ENCODE peak calls at places on chromosomes 7 and 10, in seven cellular contexts. G is fibroblast of lung; W is GM23248; I is K562; T is adrenal gland; L is CD8-positive, alpha-beta T cell; P is transverse colon. C is an unnamed sample.

GRCh38 chr7:454356-455109 is 65.1 kb downstream of the PDGFA start:
- DNase-seq in L (no peak), T (no peak), P (no peak), G (no peak), W (no peak), I (no peak), C (no peak)

GRCh38 chr7:143882611-143883078 is 19.3 kb downstream of the TCAF1 start:
- DNase-seq in W (peak), L (no peak), I (peak), T (peak), P (peak), G (peak), C (no peak)

GRCh38 chr7:79951415-79951814 is 183.2 kb upstream of the GNAI1 start:
- DNase-seq in G (no peak), I (no peak), L (no peak), T (no peak), P (no peak), W (no peak), C (no peak)

GRCh38 chr10:110013615-110014293 is 6.0 kb downstream of the ADD3 start:
- DNase-seq in I (no peak), T (no peak), L (peak), W (peak), G (no peak), P (no peak), C (no peak)

GRCh38 chr10:72016608-72017310 is 52.6 kb downstream of the CHST3 start:
- DNase-seq in P (no peak), G (no peak), I (no peak), L (no peak), W (no peak), T (peak), C (no peak)

GRCh38 chr10:119687192-119688032 is 36.2 kb downstream of the BAG3 start:
- DNase-seq in L (no peak), P (no peak), G (no peak), I (no peak), W (no peak), T (no peak), C (no peak)

GRCh38 chr7:29445736-29446135 is 117.9 kb upstream of the PRR15 start:
- DNase-seq in I (no peak), G (no peak), T (no peak), P (no peak), L (no peak), W (no peak), C (no peak)

GRCh38 chr7:2792856-2793487 is 51.1 kb downstream of the GNA12 start:
- DNase-seq in P (no peak), G (no peak), I (no peak), L (no peak), W (no peak), T (peak), C (no peak)

GRCh38 chr7:24730018-24730369 is 27.3 kb downstream of the GSDME start:
- DNase-seq in L (no peak), T (no peak), I (no peak), W (no peak), G (no peak), P (no peak), C (no peak)

GRCh38 chr10:48284002-48284546 is 9.6 kb upstream of the FRMPD2 start:
- DNase-seq in L (no peak), P (no peak), I (no peak), W (no peak), G (peak), T (no peak), C (no peak)

GRCh38 chr7:101154693-101155102 is 422 bp downstream of the AP1S1 start:
- DNase-seq in P (peak), L (no peak), W (no peak), I (no peak), T (no peak), G (no peak), C (no peak)

GRCh38 chr7:124101173-124101768 is 68.4 kb upstream of the TMEM229A start:
- DNase-seq in L (no peak), P (no peak), G (peak), T (no peak), I (peak), W (peak), C (no peak)

GRCh38 chr10:42984761-42985325 is 92.0 kb upstream of the RET start:
- DNase-seq in L (peak), W (no peak), G (no peak), P (peak), I (no peak), T (no peak), C (no peak)

GRCh38 chr7:159109092-159110035 is 35.3 kb downstream of the VIPR2 start:
- DNase-seq in W (no peak), L (no peak), I (no peak), P (no peak), G (peak), T (no peak), C (no peak)

GRCh38 chr7:37354661-37355131 is 94.0 kb downstream of the ELMO1 start:
- DNase-seq in P (peak), G (peak), W (no peak), T (peak), I (peak), L (no peak), C (peak)

GRCh38 chr7:45865594-45866410 is 7.1 kb downstream of the CCDC201 start:
- DNase-seq in I (no peak), L (no peak), G (no peak), W (no peak), T (no peak), P (no peak), C (no peak)

GRCh38 chr10:97792058-97792721 is 20.4 kb upstream of the SFRP5 start:
- DNase-seq in W (peak), L (peak), I (peak), G (peak), T (peak), P (peak), C (no peak)

GRCh38 chr7:33854951-33855350 is 50.4 kb upstream of the BMPER start:
- DNase-seq in P (no peak), G (peak), T (no peak), L (no peak), I (no peak), W (peak), C (peak)

GRCh38 chr10:46282460-46283216 is 4.2 kb upstream of the ANTXRL start:
- DNase-seq in G (peak), I (peak), W (peak), T (peak), L (peak), P (peak), C (no peak)

GRCh38 chr10:12194752-12195271 is 879 bp downstream of the NUDT5 start:
- DNase-seq in T (peak), L (peak), I (no peak), W (peak), G (peak), P (peak), C (no peak)

GRCh38 chr7:85275204-85275603 is 88.3 kb upstream of the SEMA3D start:
- DNase-seq in T (no peak), L (no peak), W (no peak), G (no peak), P (no peak), I (no peak), C (no peak)

GRCh38 chr7:46814516-46815250 is 767.2 kb downstream of the TNS3 start:
- DNase-seq in P (no peak), W (peak), T (no peak), G (no peak), L (no peak), I (no peak), C (no peak)

GRCh38 chr10:3825244-3825643 is 40.2 kb upstream of the KLF6 start:
- DNase-seq in L (no peak), T (no peak), P (peak), G (peak), W (peak), I (no peak), C (peak)

GRCh38 chr7:55026867-55027490 is 8.2 kb downstream of the EGFR start:
- DNase-seq in P (no peak), L (no peak), G (no peak), I (no peak), T (no peak), W (peak), C (no peak)

GRCh38 chr7:28587211-28587610 is 174.9 kb downstream of the CREB5 start:
- DNase-seq in G (peak), W (peak), I (no peak), L (no peak), T (no peak), P (no peak), C (no peak)

GRCh38 chr10:71351628-71352319 is 32.7 kb downstream of the SLC29A3 start:
- DNase-seq in W (no peak), G (no peak), P (peak), L (no peak), T (no peak), I (no peak), C (no peak)

GRCh38 chr10:128324058-128324457 is 197.8 kb upstream of the MKI67 start:
- DNase-seq in P (peak), I (peak), L (no peak), T (peak), G (no peak), W (no peak), C (no peak)

DNA sequence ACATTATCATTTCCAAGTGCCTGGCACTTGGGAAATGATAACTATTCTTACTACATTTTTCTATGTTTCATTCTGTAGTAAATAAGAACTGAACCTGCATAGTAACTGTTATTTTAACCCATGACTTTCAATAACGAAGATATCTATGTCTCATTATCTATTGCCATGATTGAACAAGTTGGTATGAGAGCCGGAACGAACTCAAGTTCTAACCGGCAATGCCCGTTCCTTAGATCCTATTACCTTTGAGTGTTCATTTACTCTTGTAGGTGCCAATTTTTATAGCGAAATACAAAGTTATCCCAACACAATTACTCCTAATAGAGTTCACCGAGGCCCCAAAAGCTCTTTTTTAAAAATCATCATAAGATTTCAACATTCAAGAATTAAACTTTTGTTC is 885 bp upstream of the MET start:
- DNase-seq in I (no peak), G (no peak), W (no peak), L (no peak), P (no peak), T (no peak), C (no peak)
- H3K4me3 ChIP-seq in I (no peak), G (no peak), W (peak), L (no peak), P (peak), T (no peak), C (peak)

GRCh38 chr7:122887848-122888247 is 1.6 kb upstream of the CADPS2 start:
- DNase-seq in W (no peak), G (no peak), T (no peak), L (no peak), I (no peak), P (no peak), C (no peak)

GRCh38 chr7:122884186-122884585 is 2.1 kb downstream of the CADPS2 start:
- DNase-seq in P (no peak), W (no peak), G (no peak), T (no peak), L (no peak), I (no peak), C (no peak)

GRCh38 chr7:122887198-122887597 is 938 bp upstream of the CADPS2 start:
- DNase-seq in G (peak), I (no peak), T (peak), P (peak), L (no peak), W (peak), C (peak)

GRCh38 chr7:122885583-122886356 is 490 bp downstream of the CADPS2 start:
- DNase-seq in P (peak), G (peak), W (peak), T (peak), I (peak), L (no peak), C (no peak)

DNA sequence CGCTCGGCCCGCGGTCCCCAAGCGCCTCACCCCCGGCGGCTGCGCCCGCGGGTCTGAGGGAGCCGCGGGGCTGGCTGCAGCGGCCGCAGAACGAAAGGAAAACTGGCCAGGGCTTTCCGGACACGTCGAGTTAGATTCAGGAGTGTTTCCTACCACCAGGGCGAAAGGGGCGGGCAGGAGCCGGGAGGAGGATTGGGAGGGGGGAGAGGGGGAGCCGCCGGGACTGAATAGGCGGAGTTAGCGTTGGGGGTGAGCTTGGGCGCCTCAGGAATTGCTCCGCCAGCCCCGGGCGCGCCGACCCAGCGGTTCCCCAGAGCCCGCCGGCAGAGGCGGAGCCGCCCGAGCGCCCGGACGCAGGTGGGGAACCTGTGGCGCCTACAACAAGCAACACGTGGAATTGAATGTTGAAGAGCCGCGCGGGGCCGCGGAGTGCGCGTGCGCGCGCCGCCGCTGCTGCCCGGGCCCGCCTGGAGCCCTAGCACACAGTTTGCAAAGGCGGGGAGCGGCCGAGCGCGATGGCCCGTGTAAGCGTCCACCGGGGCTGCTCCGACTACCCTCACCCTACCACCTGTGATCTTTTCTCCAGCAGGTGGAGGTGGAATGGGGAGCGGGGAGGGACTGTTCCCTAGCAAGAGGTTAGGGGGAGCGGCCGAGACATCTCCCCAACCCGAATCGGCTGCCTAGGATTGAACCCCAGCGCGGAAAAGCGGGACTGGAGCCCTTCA is at the start of gene CADPS2:
- DNase-seq in P (peak), W (peak), I (peak), T (peak), L (no peak), G (peak), C (peak)
- H3K4me3 ChIP-seq in P (peak), W (peak), I (peak), T (peak), L (no peak), G (peak), C (peak)

DNA sequence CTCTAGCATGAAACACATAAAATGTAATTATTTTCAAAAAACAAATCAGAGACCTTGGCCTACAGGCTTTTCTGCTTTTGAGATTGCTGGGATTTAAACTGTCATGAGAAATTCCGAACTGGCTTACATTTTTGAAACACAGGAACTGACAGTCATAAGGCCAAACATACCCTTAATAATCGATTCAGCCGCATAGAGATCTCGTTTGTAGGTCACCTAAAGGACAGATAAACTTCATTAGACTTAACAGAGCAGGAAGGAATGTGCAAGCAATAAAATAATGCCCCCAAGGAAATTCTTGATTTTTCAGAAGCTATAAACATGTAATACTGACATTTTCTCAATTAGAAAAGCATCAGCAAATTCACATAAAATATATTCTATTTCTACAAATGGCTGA is 120.1 kb downstream of the CRPPA start:
- DNase-seq in I (no peak), P (no peak), G (no peak), L (no peak), W (no peak), T (no peak), C (no peak)
- H3K4me3 ChIP-seq in I (no peak), P (no peak), G (no peak), L (no peak), W (no peak), T (no peak), C (no peak)

GRCh38 chr10:21293518-21294356 is 231.7 kb downstream of the SKIDA1 start:
- DNase-seq in W (no peak), G (peak), L (no peak), I (no peak), P (no peak), T (no peak), C (no peak)
- H3K4me3 ChIP-seq in W (peak), G (peak), L (no peak), I (no peak), P (no peak), T (peak), C (peak)

GRCh38 chr10:26437637-26438461 is at the start of gene APBB1IP:
- DNase-seq in T (peak), L (peak), W (peak), P (peak), I (no peak), G (peak), C (no peak)
- H3K4me3 ChIP-seq in T (peak), L (peak), W (peak), P (peak), I (no peak), G (no peak), C (no peak)